ENCODE peak calls at places on chromosomes 7 and 10, in four cellular contexts. P, A, K and E are unnamed samples. For H3K9me3, the result is how much of the 10 kb centered on the place peaks cover.

GRCh38 chr10:124493191-124493936 is 31.7 kb downstream of the LHPP start:
- DNase-seq in P (no peak), A (no peak), K (peak), E (no peak)

GRCh38 chr10:92052088-92052487 is 128.5 kb downstream of the BTAF1 start:
- DNase-seq in P (no peak), A (no peak), K (no peak), E (no peak)

GRCh38 chr10:108957681-108958080 is 965.6 kb downstream of the XPNPEP1 start:
- DNase-seq in P (no peak), A (no peak), K (no peak), E (no peak)

GRCh38 chr10:104328916-104329710 is 9.2 kb downstream of the ITPRIP start:
- DNase-seq in P (peak), A (no peak), K (peak), E (peak)

GRCh38 chr7:112898432-112899290 is 108.5 kb upstream of the TMEM168 start:
- DNase-seq in P (peak), A (peak), K (peak), E (peak)

GRCh38 chr7:24756989-24757798 is at the start of gene GSDME:
- DNase-seq in P (peak), A (peak), K (peak), E (peak)

GRCh38 chr10:95628786-95629185 is 27.7 kb downstream of the ALDH18A1 start:
- DNase-seq in P (no peak), A (no peak), K (no peak), E (no peak)

GRCh38 chr7:5699951-5700384 is 81.5 kb downstream of the RNF216 start:
- DNase-seq in P (no peak), A (no peak), K (peak), E (no peak)

GRCh38 chr7:3301831-3302618 is 973 bp downstream of the SDK1 start:
- DNase-seq in P (peak), A (peak), K (peak), E (peak)

GRCh38 chr10:100347568-100348195 is 649 bp downstream of the SCD start:
- DNase-seq in P (no peak), A (no peak), K (peak), E (no peak)

GRCh38 chr10:113959383-113959760 is 84.3 kb upstream of the ADRB1 start:
- DNase-seq in P (no peak), A (no peak), K (peak), E (no peak)

GRCh38 chr10:97062058-97062457 is 123.7 kb downstream of the SLIT1 start:
- DNase-seq in P (no peak), A (no peak), K (no peak), E (no peak)

GRCh38 chr10:117964528-117964927 is 82.2 kb downstream of the RAB11FIP2 start:
- DNase-seq in P (no peak), A (no peak), K (no peak), E (no peak)

GRCh38 chr10:117367718-117368117 is 7.5 kb downstream of the PDZD8 start:
- DNase-seq in P (no peak), A (no peak), K (no peak), E (no peak)

GRCh38 chr7:70571403-70571911 is 560.5 kb upstream of the GALNT17 start:
- DNase-seq in P (no peak), A (no peak), K (peak), E (no peak)

GRCh38 chr7:95596183-95597135 is at the start of gene PDK4:
- DNase-seq in P (peak), A (peak), K (peak), E (peak)

GRCh38 chr10:5876181-5876768 is 13.4 kb downstream of the ANKRD16 start:
- DNase-seq in P (no peak), A (no peak), K (no peak), E (no peak)

GRCh38 chr7:45974540-45975360 is 53.7 kb upstream of the IGFBP3 start:
- DNase-seq in P (no peak), A (no peak), K (no peak), E (no peak)
- H2BK12ac ChIP-seq in P (no peak), A (no peak), K (peak), E (no peak)

GRCh38 chr10:89384474-89385324 is 6.8 kb downstream of the IFIT1B start:
- DNase-seq in P (no peak), A (no peak), K (no peak), E (no peak)
- H3K9me3 ChIP-seq in P (under half), A (under half), K (under half), E (under half)

DNA sequence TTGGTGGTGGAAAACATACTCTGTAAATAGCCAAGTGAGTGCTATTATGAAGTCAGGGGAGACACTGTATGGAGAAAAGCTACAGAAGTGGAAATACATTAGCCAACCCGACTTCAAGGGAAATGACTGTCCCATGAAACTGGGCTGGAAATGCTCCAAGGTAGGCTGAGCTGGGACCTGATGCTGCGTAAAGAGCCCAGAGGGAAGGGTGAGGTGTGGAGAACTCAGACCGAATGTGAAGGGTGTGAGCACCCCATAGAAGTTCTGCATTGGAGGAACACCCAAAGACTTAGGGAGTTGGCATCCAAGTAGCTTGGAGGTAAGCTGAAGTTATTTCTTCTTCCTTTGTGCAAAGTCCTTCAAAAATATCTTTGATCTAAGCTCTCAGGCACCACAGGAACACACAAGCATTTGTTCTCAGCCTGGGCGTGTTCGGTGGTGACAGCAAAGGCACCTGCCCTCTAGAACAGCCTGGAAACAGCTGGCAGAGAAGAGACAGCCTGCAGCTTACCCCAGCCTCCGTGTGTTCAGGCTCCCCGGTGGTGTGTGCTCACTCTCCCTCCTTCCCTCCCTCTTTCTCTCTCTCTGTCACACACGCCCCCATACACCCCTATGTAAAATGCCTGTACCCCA is 19.1 kb upstream of the GJD4 start:
- DNase-seq in P (no peak), A (no peak), K (no peak), E (no peak)
- H2BK15ac ChIP-seq in P (no peak), A (no peak), K (no peak), E (no peak)

GRCh38 chr7:101122933-101123702 is 3.8 kb upstream of the SERPINE1 start:
- DNase-seq in P (no peak), A (no peak), K (no peak), E (no peak)
- H2BK12ac ChIP-seq in P (no peak), A (peak), K (peak), E (no peak)

DNA sequence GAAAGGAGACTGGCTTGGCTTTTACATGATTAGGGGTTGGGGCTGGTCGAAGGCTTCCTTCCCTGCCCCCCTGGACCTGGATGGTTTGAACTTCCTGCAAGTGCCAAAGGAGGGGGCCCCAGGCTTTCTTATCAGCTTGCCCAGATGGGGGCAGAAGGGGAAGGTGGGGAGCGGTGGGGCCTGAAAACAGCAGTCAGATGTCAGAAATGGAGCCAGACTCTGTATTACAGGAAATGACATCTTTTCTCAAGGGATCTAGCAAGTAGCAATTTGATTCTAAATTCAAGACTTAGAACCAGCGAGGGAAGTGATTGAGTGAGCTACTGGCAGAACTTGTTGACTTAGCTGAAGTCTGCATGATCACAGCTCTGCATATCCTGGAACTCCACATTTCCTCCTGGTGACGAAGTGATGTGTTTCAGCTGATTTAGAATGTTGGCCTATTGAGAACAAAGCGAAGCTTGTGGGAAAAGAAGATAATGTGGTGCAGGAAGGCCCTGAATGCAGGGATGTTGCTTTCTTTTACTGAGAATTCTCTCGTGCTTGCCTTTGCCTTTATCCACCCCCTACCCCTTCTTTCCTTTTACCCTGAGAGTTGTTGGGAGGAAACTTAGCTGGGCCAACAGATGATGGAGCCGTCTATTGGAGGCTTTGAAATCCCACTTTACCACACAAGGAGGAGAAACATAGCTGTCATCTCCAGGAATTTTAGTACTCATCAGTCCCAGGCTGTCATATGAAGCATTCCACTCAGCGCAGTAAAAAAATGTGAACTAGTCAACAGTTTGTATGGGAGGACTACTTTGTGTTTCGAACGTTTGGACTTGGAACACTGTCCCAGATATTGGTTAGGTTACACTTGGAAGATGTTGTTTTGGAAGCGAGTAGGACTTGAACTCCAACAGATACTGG is 43.2 kb downstream of the CCNY start:
- DNase-seq in P (no peak), A (peak), K (peak), E (no peak)
- H3K9me3 ChIP-seq in P (under half), A (under half), K (under half), E (under half)